ENCODE peak calls at places on chromosome 14, in nine cellular contexts. One of them, this sample, is unnamed.

GRCh38 chr14:63454863-63455622 is 88.1 kb downstream of the PPP2R5E start:
- DNase-seq in MM.1S: no peak
- DNase-seq in SK-N-SH: no peak
- DNase-seq in neural progenitor cell: no peak
- DNase-seq in GM23248: peak; percentile 49
- DNase-seq in HCT116: no peak
- DNase-seq in PC-3: peak; percentile 40
- DNase-seq in GM23338: peak; percentile 27
- DNase-seq in hepatocyte: no peak
- DNase-seq in this sample: no peak

GRCh38 chr14:54564799-54565235 is 2.1 kb upstream of the SAMD4A start:
- DNase-seq in MM.1S: no peak
- DNase-seq in neural progenitor cell: peak; percentile 34
- DNase-seq in hepatocyte: no peak
- DNase-seq in GM23248: peak; percentile 86
- DNase-seq in GM23338: no peak
- DNase-seq in PC-3: peak; percentile 83
- DNase-seq in SK-N-SH: no peak
- DNase-seq in HCT116: no peak
- DNase-seq in this sample: no peak

GRCh38 chr14:90409209-90409730 is 12.4 kb downstream of the CALM1 start:
- DNase-seq in GM23248: peak; percentile 95
- DNase-seq in SK-N-SH: no peak
- DNase-seq in GM23338: no peak
- DNase-seq in PC-3: peak; percentile 96
- DNase-seq in MM.1S: no peak
- DNase-seq in hepatocyte: peak; percentile 52
- DNase-seq in HCT116: no peak
- DNase-seq in neural progenitor cell: no peak
- DNase-seq in this sample: no peak

GRCh38 chr14:93184391-93185332 is at the start of the genes LYSET and MOAP1:
- DNase-seq in GM23338: peak; percentile 94
- DNase-seq in neural progenitor cell: peak; percentile 95
- DNase-seq in hepatocyte: peak; percentile 94
- DNase-seq in GM23248: peak; percentile 93
- DNase-seq in PC-3: peak; percentile 81
- DNase-seq in SK-N-SH: peak; percentile 98
- DNase-seq in HCT116: no peak
- DNase-seq in MM.1S: peak; percentile 82
- DNase-seq in this sample: peak; percentile 93

GRCh38 chr14:88710709-88711108 is 82.0 kb downstream of the EML5 start:
- DNase-seq in SK-N-SH: no peak
- DNase-seq in neural progenitor cell: no peak
- DNase-seq in hepatocyte: no peak
- DNase-seq in HCT116: no peak
- DNase-seq in GM23248: no peak
- DNase-seq in MM.1S: no peak
- DNase-seq in GM23338: no peak
- DNase-seq in PC-3: no peak
- DNase-seq in this sample: no peak

GRCh38 chr14:87748558-87748957 is 244.4 kb downstream of the GALC start:
- DNase-seq in PC-3: no peak
- DNase-seq in neural progenitor cell: no peak
- DNase-seq in GM23338: no peak
- DNase-seq in MM.1S: no peak
- DNase-seq in hepatocyte: no peak
- DNase-seq in SK-N-SH: no peak
- DNase-seq in GM23248: no peak
- DNase-seq in HCT116: no peak
- DNase-seq in this sample: no peak

GRCh38 chr14:21070610-21071224 is 613 bp downstream of the ARHGEF40 start:
- DNase-seq in hepatocyte: peak; percentile 64
- DNase-seq in GM23248: peak; percentile 77
- DNase-seq in GM23338: peak; percentile 82
- DNase-seq in neural progenitor cell: peak; percentile 89
- DNase-seq in PC-3: no peak
- DNase-seq in SK-N-SH: peak; percentile 71
- DNase-seq in HCT116: no peak
- DNase-seq in MM.1S: no peak
- DNase-seq in this sample: no peak

GRCh38 chr14:29227631-29228030 is 461.0 kb downstream of the FOXG1 start:
- DNase-seq in neural progenitor cell: no peak
- DNase-seq in PC-3: no peak
- DNase-seq in GM23338: no peak
- DNase-seq in GM23248: peak; percentile 79
- DNase-seq in MM.1S: no peak
- DNase-seq in SK-N-SH: no peak
- DNase-seq in hepatocyte: no peak
- DNase-seq in HCT116: no peak
- DNase-seq in this sample: no peak

GRCh38 chr14:94424371-94424770 is 28.2 kb downstream of the SERPINA11 start:
- DNase-seq in HCT116: no peak
- DNase-seq in neural progenitor cell: no peak
- DNase-seq in GM23248: no peak
- DNase-seq in MM.1S: no peak
- DNase-seq in SK-N-SH: no peak
- DNase-seq in hepatocyte: no peak
- DNase-seq in PC-3: no peak
- DNase-seq in GM23338: no peak
- DNase-seq in this sample: no peak

GRCh38 chr14:64708148-64709004 is 4.2 kb downstream of the PLEKHG3 start:
- DNase-seq in neural progenitor cell: peak; percentile 59
- DNase-seq in MM.1S: no peak
- DNase-seq in GM23338: peak; percentile 96
- DNase-seq in SK-N-SH: no peak
- DNase-seq in PC-3: peak; percentile 80
- DNase-seq in HCT116: no peak
- DNase-seq in GM23248: peak; percentile 42
- DNase-seq in hepatocyte: peak; percentile 87
- DNase-seq in this sample: no peak

GRCh38 chr14:39154594-39155189 is 15.4 kb downstream of the TRAPPC6B start:
- DNase-seq in MM.1S: no peak
- DNase-seq in GM23338: no peak
- DNase-seq in PC-3: no peak
- DNase-seq in neural progenitor cell: no peak
- DNase-seq in GM23248: no peak
- DNase-seq in hepatocyte: no peak
- DNase-seq in HCT116: no peak
- DNase-seq in SK-N-SH: no peak
- DNase-seq in this sample: no peak

DNA sequence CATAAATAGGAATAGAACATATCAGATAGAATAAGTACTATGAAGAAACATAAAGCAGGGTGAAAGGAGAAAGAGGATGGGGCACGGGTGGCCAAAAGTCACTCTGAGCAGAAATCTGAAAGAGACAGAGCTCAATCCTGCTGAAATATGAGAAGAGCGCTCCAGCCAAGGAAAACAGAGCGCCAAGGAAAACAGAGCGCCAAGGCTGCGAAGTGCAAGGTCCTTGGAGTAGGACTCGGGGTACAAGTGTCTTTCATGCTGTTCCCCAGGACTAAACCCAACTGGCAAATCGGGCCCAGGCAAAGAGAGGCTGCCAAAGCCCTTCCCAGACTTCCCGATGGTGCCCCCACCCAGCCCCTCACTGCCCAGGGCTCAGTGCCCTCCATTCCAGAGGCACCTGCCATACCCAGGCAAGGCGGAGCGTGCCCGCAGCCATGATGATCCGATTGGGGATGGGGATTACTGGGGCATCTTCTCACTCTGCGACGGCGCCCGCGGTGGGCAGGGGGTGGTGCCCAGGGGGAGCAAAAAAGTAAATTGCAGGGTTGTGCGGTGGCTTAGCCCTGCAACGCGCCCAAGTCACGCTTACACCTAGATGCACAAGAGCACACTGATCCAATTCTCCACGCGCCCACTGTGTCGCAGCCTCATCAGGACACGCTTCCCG is 1.7 kb downstream of the LTBP2 start:
- DNase-seq in HCT116: no peak
- DNase-seq in neural progenitor cell: no peak
- DNase-seq in SK-N-SH: no peak
- DNase-seq in MM.1S: no peak
- DNase-seq in PC-3: no peak
- DNase-seq in GM23248: no peak
- DNase-seq in GM23338: no peak
- DNase-seq in hepatocyte: no peak
- DNase-seq in this sample: no peak
- H3K4me3 ChIP-seq in HCT116: no peak overlapping the region
- H3K4me3 ChIP-seq in neural progenitor cell: no peak overlapping the region
- H3K4me3 ChIP-seq in SK-N-SH: peak overlapping the region; percentile 73
- H3K4me3 ChIP-seq in MM.1S: no peak overlapping the region
- H3K4me3 ChIP-seq in PC-3: no peak overlapping the region
- H3K4me3 ChIP-seq in GM23248: peak overlapping the region; percentile 97
- H3K4me3 ChIP-seq in GM23338: peak overlapping the region; percentile 76
- H3K4me3 ChIP-seq in hepatocyte: no peak overlapping the region
- H3K4me3 ChIP-seq in this sample: no peak overlapping the region

GRCh38 chr14:100237735-100238418 is 1.1 kb upstream of the YY1 start:
- DNase-seq in GM23248: peak; percentile 67
- DNase-seq in PC-3: peak; percentile 66
- DNase-seq in HCT116: no peak
- DNase-seq in hepatocyte: peak; percentile 73
- DNase-seq in SK-N-SH: peak; percentile 69
- DNase-seq in neural progenitor cell: peak; percentile 84
- DNase-seq in GM23338: peak; percentile 83
- DNase-seq in MM.1S: peak; percentile 47
- DNase-seq in this sample: peak; percentile 83
- TF ChIP-seq EZH2phosphoT487 in GM23248: no peak
- TF ChIP-seq EZH2phosphoT487 in PC-3: no peak
- TF ChIP-seq EZH2phosphoT487 in HCT116: no peak
- TF ChIP-seq EZH2phosphoT487 in hepatocyte: no peak
- TF ChIP-seq EZH2phosphoT487 in SK-N-SH: no peak
- TF ChIP-seq EZH2phosphoT487 in neural progenitor cell: no peak
- TF ChIP-seq EZH2phosphoT487 in GM23338: no peak
- TF ChIP-seq EZH2phosphoT487 in MM.1S: no peak
- TF ChIP-seq EZH2phosphoT487 in this sample: no peak

GRCh38 chr14:68957688-68958248 is 21.3 kb downstream of the ACTN1 start:
- DNase-seq in GM23338: no peak
- DNase-seq in SK-N-SH: no peak
- DNase-seq in neural progenitor cell: no peak
- DNase-seq in GM23248: no peak
- DNase-seq in hepatocyte: no peak
- DNase-seq in HCT116: no peak
- DNase-seq in MM.1S: no peak
- DNase-seq in PC-3: no peak
- DNase-seq in this sample: no peak

GRCh38 chr14:68958553-68958952 is 20.5 kb downstream of the ACTN1 start:
- DNase-seq in neural progenitor cell: no peak
- DNase-seq in HCT116: no peak
- DNase-seq in GM23248: no peak
- DNase-seq in GM23338: no peak
- DNase-seq in hepatocyte: no peak
- DNase-seq in MM.1S: no peak
- DNase-seq in SK-N-SH: no peak
- DNase-seq in PC-3: no peak
- DNase-seq in this sample: no peak

GRCh38 chr14:68956728-68957127 is 22.4 kb downstream of the ACTN1 start:
- DNase-seq in GM23248: peak; percentile 63
- DNase-seq in MM.1S: no peak
- DNase-seq in HCT116: no peak
- DNase-seq in GM23338: no peak
- DNase-seq in PC-3: no peak
- DNase-seq in neural progenitor cell: no peak
- DNase-seq in hepatocyte: no peak
- DNase-seq in SK-N-SH: no peak
- DNase-seq in this sample: no peak

GRCh38 chr14:68960123-68960522 is 19.0 kb downstream of the ACTN1 start:
- DNase-seq in GM23338: no peak
- DNase-seq in MM.1S: no peak
- DNase-seq in HCT116: no peak
- DNase-seq in PC-3: no peak
- DNase-seq in neural progenitor cell: no peak
- DNase-seq in GM23248: no peak
- DNase-seq in hepatocyte: no peak
- DNase-seq in SK-N-SH: no peak
- DNase-seq in this sample: no peak

DNA sequence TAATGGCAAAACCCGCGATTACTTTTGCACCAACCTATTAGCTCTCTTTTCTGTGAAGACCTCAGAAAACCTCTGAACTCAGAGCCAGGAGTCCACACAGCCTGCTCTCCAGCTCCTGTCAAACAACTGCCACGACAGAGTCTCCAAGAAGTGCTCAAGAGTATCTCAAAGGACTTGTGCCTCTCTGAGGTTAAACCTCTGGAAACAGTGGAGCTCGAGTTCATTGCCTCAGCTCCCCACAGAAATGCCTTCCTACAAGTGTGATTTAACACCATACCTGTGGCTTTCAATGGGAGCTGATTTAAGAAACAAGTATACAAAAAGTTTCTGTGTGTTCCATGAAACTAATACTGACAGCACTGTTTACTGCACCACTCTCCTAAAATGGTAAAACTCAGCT is 20.1 kb downstream of the ACTN1 start:
- DNase-seq in neural progenitor cell: no peak
- DNase-seq in MM.1S: no peak
- DNase-seq in GM23248: no peak
- DNase-seq in hepatocyte: no peak
- DNase-seq in GM23338: no peak
- DNase-seq in SK-N-SH: no peak
- DNase-seq in PC-3: no peak
- DNase-seq in HCT116: no peak
- DNase-seq in this sample: no peak
- H3K79me2 ChIP-seq in neural progenitor cell: peaks cover 99% of the 10 kb centered on the region
- H3K79me2 ChIP-seq in MM.1S: no peaks in the 10 kb centered on the region
- H3K79me2 ChIP-seq in GM23248: peaks cover 100% of the 10 kb centered on the region
- H3K79me2 ChIP-seq in hepatocyte: peaks cover 100% of the 10 kb centered on the region
- H3K79me2 ChIP-seq in GM23338: peaks cover 100% of the 10 kb centered on the region
- H3K79me2 ChIP-seq in SK-N-SH: peaks cover 100% of the 10 kb centered on the region
- H3K79me2 ChIP-seq in PC-3: peaks cover 100% of the 10 kb centered on the region
- H3K79me2 ChIP-seq in HCT116: peaks cover 98% of the 10 kb centered on the region
- H3K79me2 ChIP-seq in this sample: no peaks in the 10 kb centered on the region

GRCh38 chr14:53109688-53110041 is 43.5 kb downstream of the DDHD1 start:
- DNase-seq in HCT116: no peak
- DNase-seq in PC-3: no peak
- DNase-seq in SK-N-SH: no peak
- DNase-seq in hepatocyte: no peak
- DNase-seq in GM23248: no peak
- DNase-seq in GM23338: no peak
- DNase-seq in MM.1S: no peak
- DNase-seq in neural progenitor cell: no peak
- DNase-seq in this sample: no peak

GRCh38 chr14:53109028-53109687 is 44.0 kb downstream of the DDHD1 start:
- DNase-seq in GM23248: peak; percentile 54
- DNase-seq in HCT116: no peak
- DNase-seq in neural progenitor cell: no peak
- DNase-seq in PC-3: no peak
- DNase-seq in GM23338: no peak
- DNase-seq in MM.1S: peak; percentile 75
- DNase-seq in SK-N-SH: no peak
- DNase-seq in hepatocyte: no peak
- DNase-seq in this sample: peak; percentile 43

GRCh38 chr14:53106768-53107167 is 46.4 kb downstream of the DDHD1 start:
- DNase-seq in MM.1S: no peak
- DNase-seq in PC-3: no peak
- DNase-seq in SK-N-SH: no peak
- DNase-seq in GM23248: no peak
- DNase-seq in HCT116: no peak
- DNase-seq in neural progenitor cell: no peak
- DNase-seq in GM23338: no peak
- DNase-seq in hepatocyte: no peak
- DNase-seq in this sample: no peak

GRCh38 chr14:53108292-53108937 is 44.7 kb downstream of the DDHD1 start:
- DNase-seq in SK-N-SH: no peak
- DNase-seq in neural progenitor cell: no peak
- DNase-seq in PC-3: no peak
- DNase-seq in MM.1S: no peak
- DNase-seq in GM23248: peak; percentile 46
- DNase-seq in GM23338: no peak
- DNase-seq in HCT116: no peak
- DNase-seq in hepatocyte: no peak
- DNase-seq in this sample: peak; percentile 34

GRCh38 chr14:53110103-53110502 is 43.0 kb downstream of the DDHD1 start:
- DNase-seq in MM.1S: no peak
- DNase-seq in SK-N-SH: no peak
- DNase-seq in GM23338: no peak
- DNase-seq in GM23248: no peak
- DNase-seq in neural progenitor cell: no peak
- DNase-seq in PC-3: no peak
- DNase-seq in hepatocyte: no peak
- DNase-seq in HCT116: no peak
- DNase-seq in this sample: no peak
- H3K4me3 ChIP-seq in MM.1S: peak overlapping the region; percentile 60
- H3K4me3 ChIP-seq in SK-N-SH: no peak overlapping the region
- H3K4me3 ChIP-seq in GM23338: no peak overlapping the region
- H3K4me3 ChIP-seq in GM23248: no peak overlapping the region
- H3K4me3 ChIP-seq in neural progenitor cell: no peak overlapping the region
- H3K4me3 ChIP-seq in PC-3: no peak overlapping the region
- H3K4me3 ChIP-seq in hepatocyte: no peak overlapping the region
- H3K4me3 ChIP-seq in HCT116: no peak overlapping the region
- H3K4me3 ChIP-seq in this sample: no peak overlapping the region

This sample was measured in OCI-LY7.